ENCODE peak calls at places on chromosomes 11 and 22, in five cellular contexts. P is IMR-90, E is GM23248, W is fibroblast of lung, G is astrocyte. Z is an unnamed sample.

GRCh38 chr11:17722000-17722643 is 2.8 kb downstream of the MYOD1 start:
- DNase-seq in P (peak; percentile 11), E (peak; percentile 56), W (peak; percentile 27), G (no peak), Z (peak; percentile 33)

GRCh38 chr11:10594407-10594806 is 25.9 kb upstream of the LYVE1 start:
- DNase-seq in P (no peak), E (no peak), W (no peak), G (no peak), Z (no peak)

GRCh38 chr11:120079750-120080610 is 57.9 kb downstream of the TRIM29 start:
- DNase-seq in P (no peak), E (peak; percentile 39), W (no peak), G (no peak), Z (peak; percentile 25)

GRCh38 chr22:48475661-48476345 is 1351.9 kb downstream of the BRD1 start:
- DNase-seq in P (no peak), E (no peak), W (no peak), G (no peak), Z (no peak)

GRCh38 chr11:70209391-70209912 is 6.4 kb downstream of the FADD start:
- DNase-seq in P (no peak), E (no peak), W (no peak), G (no peak), Z (no peak)

GRCh38 chr22:31135706-31136105 is 4.6 kb downstream of the PLA2G3 start:
- DNase-seq in P (no peak), E (no peak), W (no peak), G (no peak), Z (no peak)

GRCh38 chr11:37946155-37946766 is 1348.2 kb upstream of the RAG2 start:
- DNase-seq in P (peak; percentile 27), E (peak; percentile 43), W (peak; percentile 27), G (peak; percentile 6), Z (peak; percentile 70)

GRCh38 chr11:117437791-117438130 is 110.1 kb downstream of the CEP164 start:
- DNase-seq in P (no peak), E (no peak), W (no peak), G (no peak), Z (no peak)

GRCh38 chr11:68121067-68121899 is at the start of gene CHKA:
- DNase-seq in P (peak; percentile 82), E (peak; percentile 97), W (peak; percentile 85), G (peak; percentile 68), Z (peak; percentile 97)

GRCh38 chr11:46422588-46422987 is 31.0 kb upstream of the CHRM4 start:
- DNase-seq in P (peak; percentile 36), E (no peak), W (no peak), G (no peak), Z (no peak)

GRCh38 chr11:8959546-8960166 is 4.6 kb downstream of the TMEM9B start:
- DNase-seq in P (peak; percentile 86), E (peak; percentile 87), W (peak; percentile 80), G (peak; percentile 71), Z (peak; percentile 86)

GRCh38 chr11:93622043-93622442 is 39.4 kb upstream of the CEP295 start:
- DNase-seq in P (no peak), E (peak; percentile 4), W (no peak), G (no peak), Z (no peak)

GRCh38 chr11:113578164-113578455 is 102.9 kb upstream of the DRD2 start:
- DNase-seq in P (no peak), E (no peak), W (no peak), G (no peak), Z (no peak)

GRCh38 chr11:12071574-12071973 is 38.8 kb upstream of the MICAL2 start:
- DNase-seq in P (no peak), E (no peak), W (no peak), G (no peak), Z (no peak)

GRCh38 chr22:30553971-30554370 is 7.4 kb upstream of the SEC14L6 start:
- DNase-seq in P (no peak), E (no peak), W (no peak), G (no peak), Z (no peak)

GRCh38 chr11:94773842-94774241 is 5.7 kb downstream of the AMOTL1 start:
- DNase-seq in P (no peak), E (no peak), W (no peak), G (no peak), Z (no peak)

DNA sequence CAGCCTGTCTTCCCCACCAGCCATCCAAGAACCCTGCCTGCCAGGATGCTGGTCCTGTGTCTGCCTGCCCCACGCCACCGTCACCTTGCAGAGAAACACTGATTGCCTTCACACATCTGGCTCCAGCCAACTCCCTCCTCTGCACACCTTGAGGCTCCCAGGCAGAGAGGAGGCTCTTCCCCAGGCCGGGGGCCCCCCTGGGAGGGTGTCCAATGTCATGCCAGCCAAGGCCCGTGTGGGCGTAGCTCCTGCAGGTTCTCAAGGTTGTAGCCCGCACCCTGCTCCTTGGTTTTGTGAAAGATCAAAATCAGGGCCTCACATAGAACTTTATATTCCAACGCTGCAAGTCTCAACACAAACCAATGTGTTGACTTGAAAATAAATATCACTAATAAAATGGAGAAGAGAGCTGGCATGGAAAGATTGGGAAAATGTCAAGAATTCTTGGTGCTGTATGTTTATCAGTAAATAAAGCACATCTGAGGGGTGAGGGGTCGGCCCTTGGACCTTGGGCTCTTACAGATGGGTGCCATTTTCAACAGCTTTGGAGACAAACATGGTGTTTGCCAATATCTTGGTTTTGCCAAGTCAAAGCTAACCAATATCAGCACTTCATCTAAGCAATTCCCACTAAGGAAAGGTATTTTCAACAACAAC is 6.7 kb upstream of the PPARA start:
- DNase-seq in P (no peak), E (no peak), W (no peak), G (no peak), Z (no peak)
- H3K27me3 ChIP-seq in P (peaks cover 48% of the 10 kb centered on the region), E (peaks cover 6% of the 10 kb centered on the region), W (peaks cover 30% of the 10 kb centered on the region), G (peaks cover 13% of the 10 kb centered on the region), Z (peaks cover 6% of the 10 kb centered on the region)

GRCh38 chr22:45966892-45967365 is 10.0 kb downstream of the WNT7B start:
- DNase-seq in P (no peak), E (no peak), W (no peak), G (no peak), Z (no peak)

GRCh38 chr22:45969414-45969799 is 7.6 kb downstream of the WNT7B start:
- DNase-seq in P (no peak), E (no peak), W (no peak), G (peak; percentile 62), Z (no peak)

GRCh38 chr22:45968003-45968650 is 8.8 kb downstream of the WNT7B start:
- DNase-seq in P (peak; percentile 66), E (no peak), W (peak; percentile 84), G (peak; percentile 79), Z (no peak)

GRCh38 chr22:45969801-45970464 is 7.0 kb downstream of the WNT7B start:
- DNase-seq in P (no peak), E (no peak), W (peak; percentile 25), G (peak; percentile 11), Z (no peak)

DNA sequence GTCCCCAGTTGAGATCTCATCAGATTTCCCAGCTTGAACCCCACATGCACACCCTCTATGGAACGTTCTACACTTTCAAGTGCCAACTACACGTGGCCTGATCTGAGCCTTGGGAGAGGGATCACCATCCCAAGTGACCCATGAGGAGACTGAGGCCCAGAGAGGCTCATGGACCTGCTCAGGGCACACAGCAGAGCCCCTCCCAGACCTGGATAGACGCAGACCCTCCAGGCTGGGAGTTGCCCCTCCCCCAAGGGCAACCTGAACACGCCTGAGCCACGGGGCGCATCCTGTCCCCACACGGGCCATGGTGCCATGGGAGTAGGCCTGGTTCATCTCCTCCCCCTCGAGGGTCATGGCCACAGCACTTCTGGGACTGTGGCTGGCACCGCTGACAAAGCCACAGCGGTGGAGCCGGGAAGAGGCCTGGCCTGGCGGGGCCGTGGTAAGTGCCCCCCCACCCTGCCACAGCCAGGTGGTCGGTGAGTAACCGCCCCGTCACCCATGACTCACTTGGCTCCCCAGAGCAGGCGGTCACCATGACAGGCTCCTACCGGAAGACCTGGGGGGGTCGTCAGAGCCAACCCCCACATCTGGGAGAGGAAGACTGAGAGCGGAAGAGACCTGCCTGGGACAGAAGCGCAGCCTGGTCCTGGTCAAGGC is 8.1 kb downstream of the WNT7B start:
- DNase-seq in P (peak; percentile 92), E (peak; percentile 80), W (peak; percentile 98), G (peak; percentile 95), Z (no peak)
- H3K27me3 ChIP-seq in P (peaks cover 34% of the 10 kb centered on the region), E (peaks cover 23% of the 10 kb centered on the region), W (peaks cover 24% of the 10 kb centered on the region), G (no peaks in the 10 kb centered on the region), Z (peaks cover 66% of the 10 kb centered on the region)

DNA sequence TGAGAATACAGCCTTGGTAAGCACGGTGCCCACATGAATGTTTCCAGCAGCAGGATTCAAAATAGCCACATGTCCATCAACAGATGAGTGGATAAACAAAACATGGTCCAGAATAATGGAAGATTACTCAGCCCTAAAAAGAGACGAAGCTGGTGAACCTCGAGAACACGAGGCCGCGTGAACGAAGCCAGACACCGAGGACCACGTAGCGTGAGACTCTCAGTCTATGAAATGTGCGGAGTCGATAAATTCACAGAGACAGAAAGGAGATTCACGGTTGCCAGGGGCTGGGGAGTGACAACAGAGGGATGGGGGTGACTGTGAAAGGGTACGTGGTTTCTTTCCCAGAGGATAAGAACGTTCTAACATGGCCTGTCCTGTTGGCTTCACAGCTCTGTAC is 2.9 kb upstream of the ASCL2 start:
- DNase-seq in P (no peak), E (no peak), W (no peak), G (no peak), Z (no peak)
- H3K27me3 ChIP-seq in P (peaks cover 84% of the 10 kb centered on the region), E (peaks cover 70% of the 10 kb centered on the region), W (peaks cover 8% of the 10 kb centered on the region), G (peaks cover 40% of the 10 kb centered on the region), Z (peaks cover 57% of the 10 kb centered on the region)

GRCh38 chr11:28874706-28875105 is 766.5 kb downstream of the METTL15 start:
- DNase-seq in P (peak; percentile 53), E (no peak), W (no peak), G (no peak), Z (no peak)

GRCh38 chr11:28871090-28871489 is 762.9 kb downstream of the METTL15 start:
- DNase-seq in P (no peak), E (no peak), W (no peak), G (no peak), Z (no peak)
- H3K27me3 ChIP-seq in P (no peaks in the 10 kb centered on the region), E (no peaks in the 10 kb centered on the region), W (no peaks in the 10 kb centered on the region), G (no peaks in the 10 kb centered on the region), Z (no peaks in the 10 kb centered on the region)

DNA sequence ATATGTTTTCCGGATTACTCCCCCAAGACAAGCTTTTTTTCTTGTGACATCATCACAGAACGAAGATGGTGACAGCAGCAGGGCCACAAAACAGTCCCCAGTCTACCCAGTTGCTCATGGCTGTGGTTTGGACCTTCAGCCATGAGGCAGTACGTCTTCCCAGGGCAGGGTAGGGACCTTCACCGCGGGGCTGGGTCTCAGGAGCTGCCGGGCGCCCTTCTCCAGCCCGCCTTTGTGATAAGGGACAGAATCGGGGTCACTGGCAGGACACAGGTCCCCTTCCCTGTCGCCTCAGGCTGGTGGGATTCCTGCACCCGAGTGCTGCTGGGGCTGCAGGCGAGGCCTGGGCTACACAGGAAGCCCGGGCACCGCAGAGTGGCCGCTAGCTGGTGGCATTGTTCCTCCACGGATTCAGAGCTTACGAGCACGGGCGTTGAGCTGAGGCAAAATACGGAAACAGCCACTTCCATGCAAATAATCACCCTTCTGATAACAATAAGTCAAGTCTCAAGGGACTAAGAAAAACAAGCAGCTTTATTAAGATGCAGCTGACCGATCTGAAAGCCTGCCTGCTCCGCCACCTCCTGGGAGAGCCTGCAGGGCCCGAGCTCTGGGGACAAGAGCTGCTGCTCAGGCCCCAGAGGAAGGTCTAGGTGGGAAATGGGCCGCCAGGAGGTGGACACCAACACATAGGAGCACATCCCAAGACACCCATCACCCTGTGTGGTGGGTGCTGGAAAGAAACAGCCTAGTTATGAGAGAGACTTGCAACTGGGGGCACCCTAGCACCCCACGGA is 12.3 kb downstream of the TBX1 start:
- DNase-seq in P (no peak), E (no peak), W (no peak), G (no peak), Z (no peak)
- H3K27me3 ChIP-seq in P (peaks cover 67% of the 10 kb centered on the region), E (no peaks in the 10 kb centered on the region), W (peaks cover 21% of the 10 kb centered on the region), G (peaks cover 50% of the 10 kb centered on the region), Z (peaks cover 55% of the 10 kb centered on the region)

GRCh38 chr11:73055655-73056354 is 86.3 kb downstream of the FCHSD2 start:
- DNase-seq in P (no peak), E (no peak), W (no peak), G (no peak), Z (no peak)
- H3K27me3 ChIP-seq in P (no peaks in the 10 kb centered on the region), E (no peaks in the 10 kb centered on the region), W (no peaks in the 10 kb centered on the region), G (no peaks in the 10 kb centered on the region), Z (no peaks in the 10 kb centered on the region)

GRCh38 chr22:25908212-25908611 is 166.2 kb downstream of the MYO18B start:
- DNase-seq in P (no peak), E (no peak), W (no peak), G (no peak), Z (no peak)
- H3K27me3 ChIP-seq in P (no peaks in the 10 kb centered on the region), E (no peaks in the 10 kb centered on the region), W (no peaks in the 10 kb centered on the region), G (no peaks in the 10 kb centered on the region), Z (peaks cover 6% of the 10 kb centered on the region)

Z was measured in adipocyte.